ENCODE peak calls at places on chromosome 1, in eight cellular contexts. Y, Q, P, J, B, K, V and W are unnamed samples.

GRCh38 chr1:65149391-65149729 is 1.4 kb downstream of the AK4 start:
- DNase-seq in Y (no peak), Q (no peak), P (no peak), J (no peak), B (no peak), K (no peak), V (no peak), W (no peak)

GRCh38 chr1:213783273-213783672 is 204.5 kb upstream of the PROX1 start:
- DNase-seq in Y (no peak), Q (no peak), P (peak; percentile 19), J (no peak), B (no peak), K (no peak), V (no peak), W (no peak)

GRCh38 chr1:225710804-225711203 is 57.9 kb upstream of the ENAH start:
- DNase-seq in Y (no peak), Q (peak; percentile 88), P (no peak), J (peak; percentile 94), B (peak; percentile 20), K (no peak), V (no peak), W (no peak)

GRCh38 chr1:100528861-100529260 is 9.1 kb upstream of the GPR88 start:
- DNase-seq in Y (no peak), Q (peak; percentile 93), P (no peak), J (no peak), B (no peak), K (no peak), V (no peak), W (no peak)

GRCh38 chr1:110328274-110328673 is 10.9 kb upstream of the RBM15 start:
- DNase-seq in Y (no peak), Q (peak; percentile 17), P (no peak), J (no peak), B (no peak), K (no peak), V (no peak), W (no peak)

GRCh38 chr1:16208270-16208987 is 4.0 kb downstream of the ARHGEF19 start:
- DNase-seq in Y (no peak), Q (peak; percentile 31), P (no peak), J (no peak), B (no peak), K (no peak), V (no peak), W (no peak)

GRCh38 chr1:197464039-197464438 is 196.0 kb downstream of the CRB1 start:
- DNase-seq in Y (peak; percentile 28), Q (peak; percentile 92), P (no peak), J (peak; percentile 24), B (no peak), K (no peak), V (no peak), W (no peak)

GRCh38 chr1:28934676-28935075 is 20.3 kb downstream of the EPB41 start:
- DNase-seq in Y (no peak), Q (no peak), P (no peak), J (no peak), B (no peak), K (no peak), V (no peak), W (no peak)

GRCh38 chr1:74964508-74964907 is 169.7 kb upstream of the LHX8 start:
- DNase-seq in Y (peak; percentile 58), Q (peak; percentile 0), P (no peak), J (no peak), B (no peak), K (no peak), V (no peak), W (no peak)

GRCh38 chr1:81681104-81681503 is 119.6 kb upstream of the ADGRL2 start:
- DNase-seq in Y (no peak), Q (peak; percentile 54), P (no peak), J (no peak), B (no peak), K (no peak), V (no peak), W (no peak)

GRCh38 chr1:98046031-98046641 is 125.3 kb upstream of the DPYD start:
- DNase-seq in Y (no peak), Q (peak; percentile 67), P (no peak), J (peak; percentile 1), B (no peak), K (peak; percentile 45), V (peak; percentile 43), W (no peak)

GRCh38 chr1:9909222-9910046 is 635 bp downstream of the CTNNBIP1 start:
- DNase-seq in Y (peak; percentile 40), Q (no peak), P (no peak), J (peak; percentile 30), B (no peak), K (no peak), V (peak; percentile 39), W (peak; percentile 35)

GRCh38 chr1:47656719-47657685 is 219.2 kb downstream of the FOXD2 start:
- DNase-seq in Y (no peak), Q (peak; percentile 52), P (no peak), J (no peak), B (peak; percentile 30), K (no peak), V (no peak), W (no peak)

GRCh38 chr1:1945782-1946393 is 26.8 kb upstream of the TMEM52 start:
- DNase-seq in Y (no peak), Q (no peak), P (no peak), J (no peak), B (no peak), K (no peak), V (no peak), W (no peak)

GRCh38 chr1:116508984-116509980 is 61.5 kb downstream of the CD58 start:
- DNase-seq in Y (no peak), Q (peak; percentile 89), P (no peak), J (peak; percentile 78), B (no peak), K (no peak), V (no peak), W (no peak)

GRCh38 chr1:215521279-215521678 is 45.8 kb upstream of the KCTD3 start:
- DNase-seq in Y (no peak), Q (no peak), P (no peak), J (no peak), B (no peak), K (no peak), V (no peak), W (no peak)

GRCh38 chr1:37636435-37636834 is 1.7 kb upstream of the RSPO1 start:
- DNase-seq in Y (no peak), Q (no peak), P (no peak), J (no peak), B (no peak), K (no peak), V (no peak), W (no peak)

GRCh38 chr1:54588377-54588776 is 34.9 kb downstream of the FAM151A start:
- DNase-seq in Y (no peak), Q (no peak), P (no peak), J (no peak), B (no peak), K (no peak), V (no peak), W (no peak)

GRCh38 chr1:84348240-84348555 is 46.7 kb downstream of the SAMD13 start:
- DNase-seq in Y (peak; percentile 45), Q (no peak), P (no peak), J (no peak), B (no peak), K (no peak), V (no peak), W (no peak)

GRCh38 chr1:84352298-84353106 is 45.8 kb upstream of the DNASE2B start:
- DNase-seq in Y (no peak), Q (peak; percentile 57), P (no peak), J (no peak), B (no peak), K (no peak), V (no peak), W (no peak)

GRCh38 chr1:84350550-84350949 is 47.7 kb upstream of the DNASE2B start:
- DNase-seq in Y (no peak), Q (no peak), P (no peak), J (no peak), B (no peak), K (no peak), V (no peak), W (no peak)

GRCh38 chr1:84347547-84348239 is 46.2 kb downstream of the SAMD13 start:
- DNase-seq in Y (no peak), Q (peak; percentile 4), P (no peak), J (no peak), B (no peak), K (no peak), V (no peak), W (no peak)

GRCh38 chr1:84350104-84350503 is 48.2 kb upstream of the DNASE2B start:
- DNase-seq in Y (no peak), Q (no peak), P (no peak), J (no peak), B (no peak), K (no peak), V (no peak), W (no peak)
- TF ChIP-seq CTCF in Y (no peak), Q (no peak), P (no peak), J (no peak), B (no peak), K (no peak), V (no peak), W (no peak)

GRCh38 chr1:44213222-44214112 is at the start of gene DMAP1:
- DNase-seq in Y (peak; percentile 87), Q (peak; percentile 88), P (peak; percentile 85), J (peak; percentile 74), B (peak; percentile 79), K (peak; percentile 80), V (peak; percentile 83), W (peak; percentile 87)
- TF ChIP-seq CTCF in Y (no peak), Q (peak; percentile 13), P (no peak), J (no peak), B (no peak), K (no peak), V (no peak), W (no peak)

DNA sequence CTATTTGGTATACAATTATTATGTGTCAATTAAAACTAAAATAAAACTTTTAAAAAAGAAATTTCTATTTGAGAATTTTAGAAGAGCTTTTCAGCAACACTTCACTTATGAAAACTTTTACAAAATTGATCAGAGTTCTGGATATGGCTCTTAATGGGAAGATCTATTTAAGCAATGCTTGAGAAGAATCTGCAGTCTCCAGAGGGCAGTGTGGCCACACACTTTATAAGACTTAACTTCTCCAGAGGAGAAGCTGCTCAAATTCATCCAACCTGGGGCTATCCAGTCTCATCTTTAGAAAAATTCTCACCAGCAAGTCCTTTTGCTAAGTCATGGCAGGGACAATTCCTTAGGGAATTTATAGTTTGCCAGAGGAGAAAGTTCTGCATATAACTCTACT is 25.2 kb upstream of the AGO1 start:
- DNase-seq in Y (no peak), Q (peak; percentile 39), P (no peak), J (no peak), B (no peak), K (no peak), V (no peak), W (no peak)
- TF ChIP-seq CTCF in Y (no peak), Q (peak; percentile 19), P (peak; percentile 47), J (no peak), B (no peak), K (no peak), V (no peak), W (no peak)

DNA sequence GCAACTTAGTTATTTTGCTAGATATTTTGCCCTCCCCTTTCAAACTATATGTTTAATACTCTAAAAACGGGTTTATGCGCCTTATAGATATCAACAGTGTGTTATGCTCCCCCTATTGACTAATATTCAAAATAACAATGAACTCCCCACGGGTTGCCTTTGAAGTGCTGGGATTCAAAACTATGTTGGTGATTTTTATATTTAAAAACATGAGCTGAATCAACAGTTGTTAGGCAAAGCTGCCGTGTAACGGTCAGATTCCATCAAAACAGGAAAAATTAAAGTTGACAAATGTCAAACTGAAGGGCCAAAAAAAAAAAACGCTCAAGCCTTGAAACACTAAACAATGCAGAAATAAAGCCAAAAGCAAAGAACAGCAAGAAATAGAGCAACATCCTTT is 2.5 kb downstream of the TGFBR3 start:
- DNase-seq in Y (no peak), Q (peak; percentile 69), P (no peak), J (peak; percentile 50), B (no peak), K (no peak), V (no peak), W (no peak)
- TF ChIP-seq CTCF in Y (no peak), Q (peak; percentile 53), P (peak; percentile 53), J (peak; percentile 65), B (peak; percentile 38), K (no peak), V (no peak), W (no peak)